ENCODE peak calls at places on chromosome 11, in eight cellular contexts. Q, L, A, S, T, U, M and R are unnamed samples.

GRCh38 chr11:85857098-85857497 is 1.9 kb downstream of the CCDC83 start:
- DNase-seq in Q (no peak), L (no peak), A (no peak), S (no peak), T (no peak), U (no peak), M (no peak), R (no peak)

GRCh38 chr11:68956142-68956541 is 24.6 kb downstream of the MRGPRD start:
- DNase-seq in Q (no peak), L (no peak), A (no peak), S (peak; percentile 67), T (peak; percentile 23), U (no peak), M (no peak), R (no peak)

GRCh38 chr11:45133871-45134270 is 12.6 kb upstream of the PRDM11 start:
- DNase-seq in Q (no peak), L (no peak), A (no peak), S (no peak), T (no peak), U (no peak), M (no peak), R (no peak)

GRCh38 chr11:77833302-77833701 is 12.4 kb downstream of the AAMDC start:
- DNase-seq in Q (no peak), L (no peak), A (no peak), S (no peak), T (no peak), U (no peak), M (no peak), R (no peak)

GRCh38 chr11:31887180-31887579 is 76.1 kb upstream of the PAX6 start:
- DNase-seq in Q (no peak), L (no peak), A (no peak), S (peak; percentile 49), T (no peak), U (no peak), M (no peak), R (no peak)

GRCh38 chr11:942853-943252 is 17.2 kb downstream of the AP2A2 start:
- DNase-seq in Q (no peak), L (no peak), A (no peak), S (no peak), T (no peak), U (no peak), M (no peak), R (no peak)

GRCh38 chr11:102244681-102245409 is 72.4 kb upstream of the BIRC3 start:
- DNase-seq in Q (peak; percentile 95), L (no peak), A (no peak), S (no peak), T (no peak), U (no peak), M (no peak), R (no peak)

GRCh38 chr11:93796832-93797231 is 12.8 kb downstream of the MED17 start:
- DNase-seq in Q (no peak), L (no peak), A (no peak), S (no peak), T (no peak), U (no peak), M (no peak), R (no peak)

GRCh38 chr11:77909277-77909676 is 85.2 kb downstream of the INTS4 start:
- DNase-seq in Q (no peak), L (no peak), A (no peak), S (no peak), T (no peak), U (no peak), M (no peak), R (no peak)

GRCh38 chr11:116990811-116991210 is 107.4 kb downstream of the SIK3 start:
- DNase-seq in Q (no peak), L (no peak), A (no peak), S (no peak), T (no peak), U (no peak), M (no peak), R (no peak)

GRCh38 chr11:84498016-84498415 is 1129.1 kb downstream of the DLG2 start:
- DNase-seq in Q (peak; percentile 89), L (no peak), A (no peak), S (no peak), T (no peak), U (no peak), M (peak; percentile 8), R (peak; percentile 58)

GRCh38 chr11:24760681-24761080 is 263.8 kb downstream of the LUZP2 start:
- DNase-seq in Q (peak; percentile 29), L (no peak), A (no peak), S (no peak), T (no peak), U (no peak), M (no peak), R (peak; percentile 48)

GRCh38 chr11:2930705-2931415 is 1.6 kb upstream of the PHLDA2 start:
- DNase-seq in Q (no peak), L (peak; percentile 38), A (no peak), S (peak; percentile 53), T (no peak), U (no peak), M (peak; percentile 50), R (no peak)

GRCh38 chr11:2576116-2576515 is 123.7 kb downstream of the KCNQ1OT1 start:
- DNase-seq in Q (no peak), L (no peak), A (no peak), S (no peak), T (no peak), U (no peak), M (peak; percentile 10), R (no peak)

GRCh38 chr11:65013692-65014145 is 241 bp upstream of the ARL2 start:
- DNase-seq in Q (peak; percentile 71), L (peak; percentile 90), A (peak; percentile 90), S (peak; percentile 91), T (peak; percentile 92), U (peak; percentile 88), M (peak; percentile 92), R (no peak)

GRCh38 chr11:78715639-78716311 is 141.1 kb upstream of the NARS2 start:
- DNase-seq in Q (peak; percentile 76), L (no peak), A (peak; percentile 10), S (peak; percentile 72), T (peak; percentile 68), U (no peak), M (peak; percentile 22), R (peak; percentile 63)

GRCh38 chr11:128390246-128390645 is 197.1 kb downstream of the ETS1 start:
- DNase-seq in Q (no peak), L (no peak), A (no peak), S (no peak), T (no peak), U (no peak), M (no peak), R (no peak)

GRCh38 chr11:70510571-70510970 is 112.2 kb downstream of the CTTN start:
- DNase-seq in Q (no peak), L (no peak), A (no peak), S (no peak), T (no peak), U (no peak), M (peak; percentile 5), R (no peak)

GRCh38 chr11:117070016-117070415 is 28.2 kb downstream of the SIK3 start:
- DNase-seq in Q (no peak), L (no peak), A (no peak), S (no peak), T (no peak), U (no peak), M (no peak), R (no peak)

GRCh38 chr11:35419713-35420333 is 465 bp upstream of the SLC1A2 start:
- DNase-seq in Q (no peak), L (no peak), A (no peak), S (peak; percentile 14), T (no peak), U (no peak), M (peak; percentile 18), R (no peak)

GRCh38 chr11:36098976-36099375 is 155.1 kb downstream of the LDLRAD3 start:
- DNase-seq in Q (no peak), L (no peak), A (peak; percentile 71), S (no peak), T (no peak), U (no peak), M (no peak), R (no peak)

GRCh38 chr11:72102162-72102561 is 935 bp downstream of the LAMTOR1 start:
- DNase-seq in Q (no peak), L (no peak), A (no peak), S (no peak), T (no peak), U (no peak), M (no peak), R (no peak)

GRCh38 chr11:46724088-46724487 is 5.1 kb downstream of the F2 start:
- DNase-seq in Q (no peak), L (no peak), A (no peak), S (no peak), T (no peak), U (no peak), M (no peak), R (no peak)

GRCh38 chr11:64870893-64871849 is 7.2 kb downstream of the EHD1 start:
- DNase-seq in Q (no peak), L (no peak), A (no peak), S (no peak), T (no peak), U (no peak), M (no peak), R (no peak)

GRCh38 chr11:47380078-47380477 is 1.7 kb upstream of the SPI1 start:
- DNase-seq in Q (no peak), L (no peak), A (no peak), S (no peak), T (no peak), U (no peak), M (no peak), R (no peak)

GRCh38 chr11:89737116-89737515 is 27.0 kb downstream of the TRIM77 start:
- DNase-seq in Q (no peak), L (no peak), A (no peak), S (no peak), T (no peak), U (no peak), M (no peak), R (no peak)

GRCh38 chr11:20248345-20248744 is 88.1 kb upstream of the DBX1 start:
- DNase-seq in Q (no peak), L (no peak), A (no peak), S (no peak), T (no peak), U (no peak), M (no peak), R (no peak)

GRCh38 chr11:69636512-69636866 is 4.5 kb upstream of the CCND1 start:
- DNase-seq in Q (peak; percentile 84), L (no peak), A (peak; percentile 40), S (no peak), T (peak; percentile 67), U (no peak), M (peak; percentile 75), R (peak; percentile 76)

GRCh38 chr11:93908689-93909088 is 58.3 kb upstream of the VSTM5 start:
- DNase-seq in Q (peak; percentile 87), L (no peak), A (no peak), S (no peak), T (no peak), U (no peak), M (no peak), R (peak; percentile 91)

GRCh38 chr11:117818036-117818858 is 6.3 kb downstream of the FXYD2 start:
- DNase-seq in Q (no peak), L (peak; percentile 47), A (no peak), S (no peak), T (no peak), U (no peak), M (no peak), R (no peak)

GRCh38 chr11:27696112-27696511 is 4.1 kb downstream of the BDNF start:
- DNase-seq in Q (no peak), L (no peak), A (no peak), S (no peak), T (no peak), U (no peak), M (no peak), R (no peak)

GRCh38 chr11:74487875-74488274 is 5.6 kb downstream of the LIPT2 start:
- DNase-seq in Q (no peak), L (no peak), A (no peak), S (no peak), T (no peak), U (no peak), M (no peak), R (no peak)

GRCh38 chr11:70760416-70761020 is 362.2 kb downstream of the CTTN start:
- DNase-seq in Q (no peak), L (no peak), A (no peak), S (no peak), T (no peak), U (no peak), M (no peak), R (no peak)

GRCh38 chr11:65102142-65103095 is 6.4 kb downstream of the VPS51 start:
- DNase-seq in Q (no peak), L (no peak), A (peak; percentile 78), S (no peak), T (no peak), U (no peak), M (no peak), R (no peak)